ENCODE peak calls at places on chromosomes 5 and 9, in six cellular contexts. One of them, this sample, is unnamed.

GRCh38 chr5:54756796-54757402 is 228.5 kb downstream of the ESM1 start:
- DNase-seq in GM06990: no peak
- DNase-seq in hypothalamus: no peak
- DNase-seq in psoas muscle: no peak
- DNase-seq in activated T-cell treated with anti-CD3 and anti-CD28 coated beads, Interleukin-2, amount 50 U/mL, for 24 hours: no peak
- DNase-seq in GM12864: no peak
- DNase-seq in this sample: no peak

GRCh38 chr9:77038281-77039036 is 19.0 kb downstream of the FOXB2 start:
- DNase-seq in psoas muscle: no peak
- DNase-seq in GM12864: no peak
- DNase-seq in GM06990: no peak
- DNase-seq in activated T-cell treated with anti-CD3 and anti-CD28 coated beads, Interleukin-2, amount 50 U/mL, for 24 hours: no peak
- DNase-seq in hypothalamus: no peak
- DNase-seq in this sample: no peak

GRCh38 chr5:130773813-130774212 is 391.2 kb downstream of the HINT1 start:
- DNase-seq in GM06990: no peak
- DNase-seq in GM12864: no peak
- DNase-seq in psoas muscle: no peak
- DNase-seq in activated T-cell treated with anti-CD3 and anti-CD28 coated beads, Interleukin-2, amount 50 U/mL, for 24 hours: no peak
- DNase-seq in hypothalamus: no peak
- DNase-seq in this sample: no peak

GRCh38 chr5:97142521-97143254 is at the start of gene LIX1:
- DNase-seq in activated T-cell treated with anti-CD3 and anti-CD28 coated beads, Interleukin-2, amount 50 U/mL, for 24 hours: no peak
- DNase-seq in GM12864: no peak
- DNase-seq in psoas muscle: no peak
- DNase-seq in GM06990: no peak
- DNase-seq in hypothalamus: peak
- DNase-seq in this sample: peak

GRCh38 chr5:107501965-107502691 is 168.6 kb downstream of the EFNA5 start:
- DNase-seq in hypothalamus: no peak
- DNase-seq in GM12864: no peak
- DNase-seq in GM06990: no peak
- DNase-seq in psoas muscle: no peak
- DNase-seq in activated T-cell treated with anti-CD3 and anti-CD28 coated beads, Interleukin-2, amount 50 U/mL, for 24 hours: no peak
- DNase-seq in this sample: peak

GRCh38 chr5:181231444-181231843 is 8.4 kb downstream of the TRIM41 start:
- DNase-seq in psoas muscle: no peak
- DNase-seq in hypothalamus: no peak
- DNase-seq in GM12864: no peak
- DNase-seq in activated T-cell treated with anti-CD3 and anti-CD28 coated beads, Interleukin-2, amount 50 U/mL, for 24 hours: no peak
- DNase-seq in GM06990: no peak
- DNase-seq in this sample: no peak

GRCh38 chr5:73119492-73120157 is 750 bp upstream of the TMEM171 start:
- DNase-seq in GM12864: no peak
- DNase-seq in GM06990: no peak
- DNase-seq in activated T-cell treated with anti-CD3 and anti-CD28 coated beads, Interleukin-2, amount 50 U/mL, for 24 hours: no peak
- DNase-seq in hypothalamus: no peak
- DNase-seq in psoas muscle: peak
- DNase-seq in this sample: peak

GRCh38 chr9:123669355-123669754 is 260.6 kb downstream of the DENND1A start:
- DNase-seq in psoas muscle: no peak
- DNase-seq in GM06990: no peak
- DNase-seq in hypothalamus: no peak
- DNase-seq in activated T-cell treated with anti-CD3 and anti-CD28 coated beads, Interleukin-2, amount 50 U/mL, for 24 hours: no peak
- DNase-seq in GM12864: no peak
- DNase-seq in this sample: no peak

GRCh38 chr5:172798422-172799215 is 27.6 kb upstream of the DUSP1 start:
- DNase-seq in activated T-cell treated with anti-CD3 and anti-CD28 coated beads, Interleukin-2, amount 50 U/mL, for 24 hours: no peak
- DNase-seq in GM12864: no peak
- DNase-seq in GM06990: no peak
- DNase-seq in hypothalamus: peak
- DNase-seq in psoas muscle: peak
- DNase-seq in this sample: peak

This sample was measured in amniotic epithelial cell.